ENCODE peak calls at places on chromosomes 6 and 20, in eight cellular contexts. O, U, G, Z, E, V, Y and J are unnamed samples.

GRCh38 chr6:36685926-36686667 is 7.6 kb downstream of the CDKN1A start:
- DNase-seq in G (no peak), E (peak), V (no peak), O (no peak), U (no peak), Z (no peak), Y (peak), J (no peak)

GRCh38 chr6:7851780-7852179 is 58.8 kb downstream of the TXNDC5 start:
- DNase-seq in V (no peak), Z (no peak), Y (no peak), U (no peak), O (no peak), G (no peak), E (no peak), J (no peak)

GRCh38 chr20:62039738-62040137 is 25.9 kb downstream of the TAF4 start:
- DNase-seq in E (no peak), V (no peak), G (no peak), U (no peak), Z (no peak), Y (no peak), O (no peak), J (no peak)

GRCh38 chr6:146593978-146594377 is 4.8 kb upstream of the ADGB start:
- DNase-seq in U (no peak), V (no peak), O (no peak), Z (no peak), E (no peak), Y (peak), G (no peak), J (no peak)

GRCh38 chr6:159151266-159151855 is 17.8 kb upstream of the FNDC1 start:
- DNase-seq in Y (no peak), Z (peak), O (peak), V (no peak), G (peak), U (peak), E (peak), J (no peak)

GRCh38 chr20:31915491-31916280 is 36.2 kb downstream of the PDRG1 start:
- DNase-seq in G (no peak), Z (no peak), U (no peak), E (no peak), O (no peak), V (no peak), Y (peak), J (no peak)

GRCh38 chr6:105359419-105360366 is 43.2 kb downstream of the PREP start:
- DNase-seq in U (no peak), O (no peak), G (no peak), E (peak), Y (no peak), Z (no peak), V (no peak), J (no peak)

GRCh38 chr20:48189177-48189576 is 403.9 kb upstream of the SULF2 start:
- DNase-seq in U (no peak), Z (no peak), V (no peak), E (no peak), O (no peak), Y (peak), G (no peak), J (no peak)

GRCh38 chr20:63284083-63284440 is 8.9 kb upstream of the COL20A1 start:
- DNase-seq in U (no peak), V (no peak), E (no peak), Z (no peak), O (no peak), Y (no peak), G (no peak), J (no peak)

GRCh38 chr6:33418690-33419291 is 884 bp upstream of the CUTA start:
- DNase-seq in U (no peak), O (no peak), G (no peak), V (peak), Z (no peak), Y (peak), E (no peak), J (no peak)

GRCh38 chr20:45011108-45011526 is 44.8 kb downstream of the STK4 start:
- DNase-seq in Y (no peak), O (peak), U (peak), G (peak), Z (peak), V (peak), E (peak), J (peak)

GRCh38 chr20:9409352-9409751 is 105.0 kb upstream of the LAMP5 start:
- DNase-seq in Y (no peak), U (no peak), G (no peak), O (no peak), V (no peak), E (peak), Z (no peak), J (no peak)

GRCh38 chr20:58001381-58001780 is 227.1 kb downstream of the ANKRD60 start:
- DNase-seq in Y (no peak), E (no peak), O (peak), V (no peak), Z (no peak), G (no peak), U (no peak), J (no peak)

GRCh38 chr20:60354181-60354580 is 396.0 kb downstream of the CDH26 start:
- DNase-seq in Y (no peak), Z (no peak), O (no peak), U (no peak), G (no peak), V (no peak), E (no peak), J (no peak)

GRCh38 chr6:163694988-163695942 is 280.7 kb downstream of the QKI start:
- DNase-seq in O (no peak), Y (no peak), G (no peak), Z (no peak), E (no peak), V (no peak), U (no peak), J (no peak)

GRCh38 chr20:53805895-53806384 is 212.3 kb upstream of the ZNF217 start:
- DNase-seq in G (no peak), Z (peak), E (peak), V (no peak), O (no peak), U (no peak), Y (no peak), J (no peak)

GRCh38 chr6:79431469-79431868 is 105.8 kb downstream of the LCA5 start:
- DNase-seq in G (no peak), V (no peak), O (no peak), Y (no peak), U (no peak), E (no peak), Z (no peak), J (no peak)

GRCh38 chr6:157841211-157841840 is 18.3 kb downstream of the SNX9 start:
- DNase-seq in Z (peak), O (no peak), U (no peak), V (no peak), E (no peak), G (no peak), Y (no peak), J (no peak)

GRCh38 chr20:45044084-45044573 is 56.8 kb downstream of the KCNS1 start:
- DNase-seq in Z (peak), G (peak), E (peak), V (peak), U (peak), O (peak), Y (no peak), J (no peak)

GRCh38 chr6:150924808-150925654 is 59.5 kb downstream of the MTHFD1L start:
- DNase-seq in O (no peak), V (no peak), E (peak), Y (peak), U (no peak), Z (no peak), G (no peak), J (no peak)

GRCh38 chr6:103122766-103123601 is 1729.5 kb downstream of the GRIK2 start:
- DNase-seq in E (peak), Y (no peak), Z (peak), G (no peak), V (no peak), U (peak), O (peak), J (no peak)

GRCh38 chr6:26295691-26296555 is 69.1 kb upstream of the BTN3A2 start:
- DNase-seq in O (no peak), G (no peak), U (no peak), Z (peak), V (no peak), Y (no peak), E (peak), J (no peak)

GRCh38 chr20:35660122-35660937 is 4.4 kb downstream of the CPNE1 start:
- DNase-seq in E (no peak), G (no peak), U (no peak), O (no peak), Y (no peak), V (no peak), Z (no peak), J (no peak)

GRCh38 chr6:150711061-150711460 is 111.4 kb downstream of the PLEKHG1 start:
- DNase-seq in E (no peak), Y (no peak), O (no peak), U (no peak), V (no peak), Z (no peak), G (no peak), J (no peak)

GRCh38 chr20:47241345-47241781 is 115.1 kb downstream of the ZMYND8 start:
- DNase-seq in O (no peak), E (peak), G (peak), Y (no peak), V (no peak), U (no peak), Z (no peak), J (no peak)

GRCh38 chr20:32327087-32327681 is 30.9 kb upstream of the ASXL1 start:
- DNase-seq in Y (no peak), G (no peak), Z (no peak), O (no peak), U (no peak), V (no peak), E (no peak), J (no peak)

GRCh38 chr20:43364001-43364400 is 93.7 kb upstream of the SRSF6 start:
- DNase-seq in E (no peak), V (no peak), U (no peak), Y (peak), Z (no peak), G (no peak), O (no peak), J (no peak)

GRCh38 chr6:26175428-26176181 is 88.4 kb downstream of the HFE start:
- DNase-seq in U (no peak), G (peak), Z (peak), Y (no peak), O (peak), V (peak), E (peak), J (no peak)

GRCh38 chr6:43849844-43850243 is 79.8 kb downstream of the VEGFA start:
- DNase-seq in O (no peak), G (no peak), Z (no peak), E (no peak), U (no peak), V (no peak), Y (peak), J (no peak)

GRCh38 chr6:140711019-140711613 is 1336.7 kb upstream of the CITED2 start:
- DNase-seq in U (no peak), E (no peak), O (no peak), Y (no peak), G (no peak), V (no peak), Z (no peak), J (no peak)